ENCODE peak calls at places on chromosomes 4 and X, in four cellular contexts. G is T-helper 17 cell; H is activated T-cell treated with anti-CD3 and anti-CD28 coated beads, Interleukin-2, amount 50 U/mL, for 24 hours; A is activated CD4-positive, alpha-beta T cell treated with anti-CD3 and anti-CD28 coated beads for 24 hours. M is an unnamed sample.

GRCh38 chr4:25406081-25406692 is 29.1 kb downstream of the ANAPC4 start:
- DNase-seq in G (no peak), H (no peak), A (no peak), M (no peak)

GRCh38 chrX:40845331-40845911 is 110.1 kb upstream of the MED14 start:
- DNase-seq in G (no peak), H (no peak), A (no peak), M (no peak)

GRCh38 chrX:9578083-9578779 is 113.4 kb downstream of the TBL1X start:
- DNase-seq in G (no peak), H (no peak), A (no peak), M (no peak)

GRCh38 chr4:155248002-155248896 is 39.8 kb downstream of the NPY2R start:
- DNase-seq in G (no peak), H (no peak), A (no peak), M (peak)

GRCh38 chr4:87038837-87039715 is 104.3 kb downstream of the AFF1 start:
- DNase-seq in G (no peak), H (no peak), A (no peak), M (no peak)

GRCh38 chr4:12692815-12693214 is 791.3 kb downstream of the RAB28 start:
- DNase-seq in G (no peak), H (no peak), A (no peak), M (no peak)

GRCh38 chrX:147899715-147900114 is 12.0 kb upstream of the FMR1 start:
- DNase-seq in G (no peak), H (no peak), A (no peak), M (no peak)

GRCh38 chr4:89800527-89801103 is 36.3 kb downstream of the SNCA start:
- DNase-seq in G (no peak), H (no peak), A (no peak), M (no peak)

GRCh38 chr4:5793514-5793913 is 82.5 kb downstream of the EVC start:
- DNase-seq in G (no peak), H (no peak), A (no peak), M (no peak)

GRCh38 chrX:48558270-48558669 is 16.0 kb upstream of the RBM3 start:
- DNase-seq in G (no peak), H (no peak), A (no peak), M (no peak)

GRCh38 chrX:1659664-1660461 is 45.0 kb downstream of the ASMT start:
- DNase-seq in G (no peak), H (no peak), A (no peak), M (no peak)

GRCh38 chr4:81531410-81531809 is 59.7 kb upstream of the RASGEF1B start:
- DNase-seq in G (no peak), H (no peak), A (no peak), M (no peak)

GRCh38 chr4:38413524-38414341 is 250.3 kb upstream of the KLF3 start:
- DNase-seq in G (no peak), H (no peak), A (no peak), M (peak)

GRCh38 chr4:123649644-123650356 is 253.2 kb downstream of the SPRY1 start:
- DNase-seq in G (no peak), H (no peak), A (no peak), M (peak)

GRCh38 chrX:100424012-100424411 is 13.9 kb upstream of the PCDH19 start:
- DNase-seq in G (no peak), H (no peak), A (no peak), M (no peak)

GRCh38 chr4:168528131-168528949 is 31.5 kb downstream of the PALLD start:
- DNase-seq in G (no peak), H (no peak), A (no peak), M (no peak)

GRCh38 chr4:90234916-90235547 is 107.8 kb downstream of the CCSER1 start:
- DNase-seq in G (no peak), H (no peak), A (no peak), M (no peak)

GRCh38 chr4:76527666-76528065 is 92.6 kb downstream of the SHROOM3 start:
- DNase-seq in G (no peak), H (no peak), A (no peak), M (no peak)

GRCh38 chr4:54971474-54971950 is 153.9 kb downstream of the KDR start:
- DNase-seq in G (no peak), H (no peak), A (no peak), M (peak)

GRCh38 chr4:72846280-72847111 is 223.0 kb downstream of the COX18 start:
- DNase-seq in G (no peak), H (no peak), A (no peak), M (peak)

GRCh38 chr4:16136321-16136720 is 52.5 kb upstream of the PROM1 start:
- DNase-seq in G (no peak), H (no peak), A (no peak), M (no peak)

M was measured in LoVo.